ENCODE peak calls at places on chromosomes 5 and 9, in five cellular contexts. One of them, this sample, is unnamed.
A peak's percentile ranks its signal among the peaks of the same experiment; 100 is the strongest.

GRCh38 chr5:50328193-50328729 is 112.8 kb downstream of the EMB start:
- DNase-seq in esophagus squamous epithelium: no peak
- DNase-seq in colonic mucosa: no peak
- DNase-seq in Peyer's patch: no peak
- DNase-seq in fibroblast of pulmonary artery: no peak
- DNase-seq in this sample: no peak

GRCh38 chr5:71865202-71865601 is 146.1 kb downstream of the CARTPT start:
- DNase-seq in esophagus squamous epithelium: no peak
- DNase-seq in colonic mucosa: no peak
- DNase-seq in Peyer's patch: no peak
- DNase-seq in fibroblast of pulmonary artery: peak; percentile 74
- DNase-seq in this sample: no peak

GRCh38 chr5:44360919-44361625 is 28.1 kb downstream of the FGF10 start:
- DNase-seq in esophagus squamous epithelium: no peak
- DNase-seq in colonic mucosa: no peak
- DNase-seq in Peyer's patch: no peak
- DNase-seq in fibroblast of pulmonary artery: no peak
- DNase-seq in this sample: no peak

GRCh38 chr5:45684118-45684517 is 12.1 kb downstream of the HCN1 start:
- DNase-seq in esophagus squamous epithelium: no peak
- DNase-seq in colonic mucosa: no peak
- DNase-seq in Peyer's patch: no peak
- DNase-seq in fibroblast of pulmonary artery: no peak
- DNase-seq in this sample: no peak

GRCh38 chr5:134590992-134591659 is 41.5 kb downstream of the SAR1B start:
- DNase-seq in esophagus squamous epithelium: no peak
- DNase-seq in colonic mucosa: peak; percentile 84
- DNase-seq in Peyer's patch: peak; percentile 86
- DNase-seq in fibroblast of pulmonary artery: no peak
- DNase-seq in this sample: peak; percentile 12

GRCh38 chr9:89444212-89444611 is 53.7 kb downstream of the SEMA4D start:
- DNase-seq in esophagus squamous epithelium: no peak
- DNase-seq in colonic mucosa: no peak
- DNase-seq in Peyer's patch: no peak
- DNase-seq in fibroblast of pulmonary artery: no peak
- DNase-seq in this sample: no peak

GRCh38 chr5:157109744-157110143 is 900 bp upstream of the HAVCR2 start:
- DNase-seq in esophagus squamous epithelium: no peak
- DNase-seq in colonic mucosa: no peak
- DNase-seq in Peyer's patch: no peak
- DNase-seq in fibroblast of pulmonary artery: no peak
- DNase-seq in this sample: peak; percentile 50

GRCh38 chr5:154038241-154038603 is 488 bp downstream of the FAM114A2 start:
- DNase-seq in esophagus squamous epithelium: no peak
- DNase-seq in colonic mucosa: peak; percentile 61
- DNase-seq in Peyer's patch: no peak
- DNase-seq in fibroblast of pulmonary artery: no peak
- DNase-seq in this sample: peak; percentile 49

GRCh38 chr5:7673658-7674057 is 177.3 kb downstream of the CFAP90 start:
- DNase-seq in esophagus squamous epithelium: no peak
- DNase-seq in colonic mucosa: no peak
- DNase-seq in Peyer's patch: no peak
- DNase-seq in fibroblast of pulmonary artery: no peak
- DNase-seq in this sample: no peak

GRCh38 chr5:110726249-110727024 is at the start of gene TMEM232:
- DNase-seq in esophagus squamous epithelium: peak; percentile 9
- DNase-seq in colonic mucosa: peak; percentile 78
- DNase-seq in Peyer's patch: peak; percentile 70
- DNase-seq in fibroblast of pulmonary artery: peak; percentile 83
- DNase-seq in this sample: no peak

GRCh38 chr9:80518441-80518840 is 946.7 kb downstream of the TLE4 start:
- DNase-seq in esophagus squamous epithelium: no peak
- DNase-seq in colonic mucosa: no peak
- DNase-seq in Peyer's patch: no peak
- DNase-seq in fibroblast of pulmonary artery: no peak
- DNase-seq in this sample: no peak

GRCh38 chr9:33404782-33405362 is 2.5 kb upstream of the AQP7 start:
- DNase-seq in esophagus squamous epithelium: no peak
- DNase-seq in colonic mucosa: no peak
- DNase-seq in Peyer's patch: no peak
- DNase-seq in fibroblast of pulmonary artery: no peak
- DNase-seq in this sample: no peak

GRCh38 chr5:149809919-149810691 is 80.0 kb downstream of the PPARGC1B start:
- DNase-seq in esophagus squamous epithelium: no peak
- DNase-seq in colonic mucosa: no peak
- DNase-seq in Peyer's patch: no peak
- DNase-seq in fibroblast of pulmonary artery: no peak
- DNase-seq in this sample: no peak

GRCh38 chr5:128630078-128630575 is 92.1 kb upstream of the FBN2 start:
- DNase-seq in esophagus squamous epithelium: no peak
- DNase-seq in colonic mucosa: no peak
- DNase-seq in Peyer's patch: no peak
- DNase-seq in fibroblast of pulmonary artery: no peak
- DNase-seq in this sample: no peak

GRCh38 chr5:161804263-161804662 is 43.7 kb upstream of the GABRA1 start:
- DNase-seq in esophagus squamous epithelium: no peak
- DNase-seq in colonic mucosa: no peak
- DNase-seq in Peyer's patch: no peak
- DNase-seq in fibroblast of pulmonary artery: no peak
- DNase-seq in this sample: no peak

GRCh38 chr5:31186672-31187267 is 6.7 kb upstream of the CDH6 start:
- DNase-seq in esophagus squamous epithelium: no peak
- DNase-seq in colonic mucosa: no peak
- DNase-seq in Peyer's patch: no peak
- DNase-seq in fibroblast of pulmonary artery: peak; percentile 66
- DNase-seq in this sample: peak; percentile 45

GRCh38 chr9:33418090-33418489 is 15.7 kb upstream of the AQP7 start:
- DNase-seq in esophagus squamous epithelium: no peak
- DNase-seq in colonic mucosa: peak; percentile 54
- DNase-seq in Peyer's patch: peak; percentile 73
- DNase-seq in fibroblast of pulmonary artery: no peak
- DNase-seq in this sample: no peak

GRCh38 chr5:142376001-142376400 is 51.2 kb upstream of the SPRY4 start:
- DNase-seq in esophagus squamous epithelium: no peak
- DNase-seq in colonic mucosa: no peak
- DNase-seq in Peyer's patch: no peak
- DNase-seq in fibroblast of pulmonary artery: no peak
- DNase-seq in this sample: no peak

GRCh38 chr5:154624341-154624740 is 130.8 kb upstream of the LARP1 start:
- DNase-seq in esophagus squamous epithelium: no peak
- DNase-seq in colonic mucosa: no peak
- DNase-seq in Peyer's patch: no peak
- DNase-seq in fibroblast of pulmonary artery: no peak
- DNase-seq in this sample: no peak

GRCh38 chr5:174532453-174533126 is 191.8 kb upstream of the MSX2 start:
- DNase-seq in esophagus squamous epithelium: no peak
- DNase-seq in colonic mucosa: peak; percentile 69
- DNase-seq in Peyer's patch: peak; percentile 74
- DNase-seq in fibroblast of pulmonary artery: peak; percentile 97
- DNase-seq in this sample: no peak

GRCh38 chr5:172383231-172383802 is 71.0 kb downstream of the SH3PXD2B start:
- DNase-seq in esophagus squamous epithelium: no peak
- DNase-seq in colonic mucosa: peak; percentile 50
- DNase-seq in Peyer's patch: no peak
- DNase-seq in fibroblast of pulmonary artery: peak; percentile 64
- DNase-seq in this sample: no peak

GRCh38 chr5:36613771-36614656 is 7.6 kb downstream of the SLC1A3 start:
- DNase-seq in esophagus squamous epithelium: no peak
- DNase-seq in colonic mucosa: no peak
- DNase-seq in Peyer's patch: no peak
- DNase-seq in fibroblast of pulmonary artery: no peak
- DNase-seq in this sample: no peak

GRCh38 chr5:142803428-142804111 is 33.4 kb downstream of the ARHGAP26 start:
- DNase-seq in esophagus squamous epithelium: peak; percentile 5
- DNase-seq in colonic mucosa: no peak
- DNase-seq in Peyer's patch: no peak
- DNase-seq in fibroblast of pulmonary artery: peak; percentile 93
- DNase-seq in this sample: no peak

GRCh38 chr5:153827407-153827806 is 211.3 kb downstream of the FAM114A2 start:
- DNase-seq in esophagus squamous epithelium: no peak
- DNase-seq in colonic mucosa: no peak
- DNase-seq in Peyer's patch: no peak
- DNase-seq in fibroblast of pulmonary artery: no peak
- DNase-seq in this sample: no peak

GRCh38 chr9:22170162-22170932 is 161.2 kb upstream of the CDKN2B start:
- DNase-seq in esophagus squamous epithelium: no peak
- DNase-seq in colonic mucosa: no peak
- DNase-seq in Peyer's patch: no peak
- DNase-seq in fibroblast of pulmonary artery: peak; percentile 69
- DNase-seq in this sample: no peak

DNA sequence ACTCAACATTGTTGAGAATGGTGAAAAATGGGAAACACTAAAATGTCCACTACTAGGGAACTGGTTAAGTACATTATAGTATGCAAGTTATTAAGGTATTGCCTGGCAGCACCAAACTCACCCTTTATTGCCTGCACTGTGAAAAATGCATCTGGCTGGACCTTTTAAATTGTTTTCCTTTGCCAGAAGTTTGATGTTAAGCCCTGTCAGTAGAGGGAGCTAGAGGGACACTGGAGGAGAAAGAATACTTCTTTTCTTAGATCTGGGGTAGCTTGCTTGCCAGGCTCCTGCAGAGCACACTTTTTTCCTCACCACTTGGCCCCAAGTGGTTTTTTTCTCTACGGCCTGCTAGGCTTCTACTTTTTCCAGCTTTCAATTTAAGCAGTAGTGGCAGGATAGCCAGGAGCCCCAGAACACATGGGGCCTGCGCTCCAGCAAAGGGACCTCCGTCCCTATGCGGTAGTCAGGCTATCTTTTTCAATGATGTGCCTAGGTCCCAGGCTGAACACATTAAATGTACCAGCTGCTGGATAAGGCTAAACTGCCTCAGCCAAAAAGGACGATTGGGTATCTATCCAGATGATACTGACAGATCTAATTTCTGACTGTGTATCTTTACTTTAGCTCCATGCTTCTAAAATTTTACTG is 8.0 kb upstream of the HABP4 start:
- DNase-seq in esophagus squamous epithelium: no peak
- DNase-seq in colonic mucosa: peak; percentile 49
- DNase-seq in Peyer's patch: no peak
- DNase-seq in fibroblast of pulmonary artery: peak; percentile 57
- DNase-seq in this sample: peak; percentile 48
- TF ChIP-seq CTCF in esophagus squamous epithelium: peak; percentile 48
- TF ChIP-seq CTCF in colonic mucosa: peak; percentile 56
- TF ChIP-seq CTCF in Peyer's patch: no peak
- TF ChIP-seq CTCF in fibroblast of pulmonary artery: peak; percentile 49
- TF ChIP-seq CTCF in this sample: peak; percentile 70

GRCh38 chr5:171310334-171310815 is 1.3 kb downstream of the TLX3 start:
- DNase-seq in esophagus squamous epithelium: no peak
- DNase-seq in colonic mucosa: no peak
- DNase-seq in Peyer's patch: no peak
- DNase-seq in fibroblast of pulmonary artery: no peak
- DNase-seq in this sample: no peak

GRCh38 chr5:171310816-171311697 is 2.0 kb downstream of the TLX3 start:
- DNase-seq in esophagus squamous epithelium: no peak
- DNase-seq in colonic mucosa: no peak
- DNase-seq in Peyer's patch: no peak
- DNase-seq in fibroblast of pulmonary artery: peak; percentile 44
- DNase-seq in this sample: peak; percentile 69

GRCh38 chr5:171308453-171309275 is at the start of gene TLX3:
- DNase-seq in esophagus squamous epithelium: no peak
- DNase-seq in colonic mucosa: no peak
- DNase-seq in Peyer's patch: no peak
- DNase-seq in fibroblast of pulmonary artery: no peak
- DNase-seq in this sample: peak; percentile 33

GRCh38 chr5:171309276-171309525 is 153 bp downstream of the TLX3 start:
- DNase-seq in esophagus squamous epithelium: no peak
- DNase-seq in colonic mucosa: no peak
- DNase-seq in Peyer's patch: no peak
- DNase-seq in fibroblast of pulmonary artery: no peak
- DNase-seq in this sample: peak; percentile 38

GRCh38 chr5:171309526-171310333 is 682 bp downstream of the TLX3 start:
- DNase-seq in esophagus squamous epithelium: no peak
- DNase-seq in colonic mucosa: peak; percentile 43
- DNase-seq in Peyer's patch: no peak
- DNase-seq in fibroblast of pulmonary artery: no peak
- DNase-seq in this sample: peak; percentile 49
- TF ChIP-seq CTCF in esophagus squamous epithelium: no peak
- TF ChIP-seq CTCF in colonic mucosa: peak; percentile 33
- TF ChIP-seq CTCF in Peyer's patch: no peak
- TF ChIP-seq CTCF in fibroblast of pulmonary artery: peak; percentile 19
- TF ChIP-seq CTCF in this sample: peak; percentile 34

GRCh38 chr5:42888771-42889170 is 77.1 kb upstream of the SELENOP start:
- DNase-seq in esophagus squamous epithelium: no peak
- DNase-seq in colonic mucosa: no peak
- DNase-seq in Peyer's patch: no peak
- DNase-seq in fibroblast of pulmonary artery: no peak
- DNase-seq in this sample: no peak

GRCh38 chr5:42889311-42889933 is 77.7 kb upstream of the SELENOP start:
- DNase-seq in esophagus squamous epithelium: peak; percentile 4
- DNase-seq in colonic mucosa: peak; percentile 91
- DNase-seq in Peyer's patch: peak; percentile 65
- DNase-seq in fibroblast of pulmonary artery: peak; percentile 83
- DNase-seq in this sample: peak; percentile 72

GRCh38 chr5:42898760-42899159 is 87.1 kb upstream of the SELENOP start:
- DNase-seq in esophagus squamous epithelium: no peak
- DNase-seq in colonic mucosa: no peak
- DNase-seq in Peyer's patch: no peak
- DNase-seq in fibroblast of pulmonary artery: no peak
- DNase-seq in this sample: no peak

GRCh38 chr5:42896523-42896922 is 84.8 kb upstream of the SELENOP start:
- DNase-seq in esophagus squamous epithelium: no peak
- DNase-seq in colonic mucosa: no peak
- DNase-seq in Peyer's patch: no peak
- DNase-seq in fibroblast of pulmonary artery: no peak
- DNase-seq in this sample: no peak

DNA sequence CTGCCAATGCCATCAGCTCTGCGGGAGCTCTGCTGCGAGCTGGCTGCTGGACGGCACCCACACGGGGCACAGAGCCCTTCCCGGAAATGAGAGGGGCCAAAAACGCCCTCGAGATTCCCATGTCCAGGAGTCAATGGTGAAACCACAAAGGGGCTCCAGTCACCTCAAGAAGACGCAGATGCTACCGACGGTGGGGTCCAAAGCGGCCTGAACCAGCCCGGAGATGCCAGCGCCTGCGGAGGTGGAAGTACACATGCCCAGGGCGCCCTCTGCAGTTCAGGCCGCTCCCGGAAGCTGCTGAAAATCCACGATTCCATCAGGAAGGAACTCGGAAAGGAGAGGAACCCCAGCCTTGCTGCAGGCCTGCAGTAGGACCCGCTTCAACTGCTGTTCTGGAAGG is 82.4 kb upstream of the SELENOP start:
- DNase-seq in esophagus squamous epithelium: no peak
- DNase-seq in colonic mucosa: no peak
- DNase-seq in Peyer's patch: no peak
- DNase-seq in fibroblast of pulmonary artery: no peak
- DNase-seq in this sample: no peak
- TF ChIP-seq CTCF in esophagus squamous epithelium: no peak
- TF ChIP-seq CTCF in colonic mucosa: no peak
- TF ChIP-seq CTCF in Peyer's patch: no peak
- TF ChIP-seq CTCF in fibroblast of pulmonary artery: peak; percentile 26
- TF ChIP-seq CTCF in this sample: no peak

DNA sequence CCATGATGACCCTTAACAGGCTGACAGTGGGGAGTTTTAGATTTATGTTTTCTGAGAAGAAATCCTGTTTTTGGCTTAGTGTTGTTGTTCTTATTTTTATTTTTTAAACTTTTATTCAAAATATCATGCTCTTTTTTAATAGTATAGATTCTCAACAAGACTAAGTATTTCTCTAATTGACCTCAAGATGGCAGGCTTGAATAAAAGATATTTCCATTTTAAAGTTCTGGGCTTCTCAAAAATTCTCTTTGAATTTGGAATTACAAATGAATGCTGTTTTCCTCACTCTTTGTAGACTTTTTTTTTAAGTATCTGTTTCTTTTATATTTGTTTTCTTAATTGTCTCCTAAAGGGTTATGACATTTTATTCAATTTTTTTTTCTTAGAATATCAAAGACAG is 50.0 kb upstream of the SH3GL2 start:
- DNase-seq in esophagus squamous epithelium: no peak
- DNase-seq in colonic mucosa: no peak
- DNase-seq in Peyer's patch: no peak
- DNase-seq in fibroblast of pulmonary artery: peak; percentile 36
- DNase-seq in this sample: no peak
- TF ChIP-seq CTCF in esophagus squamous epithelium: peak; percentile 15
- TF ChIP-seq CTCF in colonic mucosa: no peak
- TF ChIP-seq CTCF in Peyer's patch: no peak
- TF ChIP-seq CTCF in fibroblast of pulmonary artery: peak; percentile 31
- TF ChIP-seq CTCF in this sample: no peak

This sample was measured in GM13977.